ENCODE peak calls at places on chromosomes 2 and 18, in six cellular contexts. One of them, this sample, is unnamed.

GRCh38 chr2:70328921-70329561 is 27.2 kb upstream of the FAM136A start:
- DNase-seq in LoVo: peak
- DNase-seq in left ventricle myocardium inferior: no peak
- DNase-seq in foreskin fibroblast: no peak
- DNase-seq in stimulated activated CD4-positive, alpha-beta T cell treated with anti-CD3 and anti-CD28 coated beads, Interleukin-1b, Interleukin-23, amount 100 ng/mL, for 1 hour: no peak
- DNase-seq in Panc1: peak
- DNase-seq in this sample: no peak

GRCh38 chr2:217479626-217480025 is 523.2 kb downstream of the TNS1 start:
- DNase-seq in LoVo: no peak
- DNase-seq in left ventricle myocardium inferior: no peak
- DNase-seq in foreskin fibroblast: no peak
- DNase-seq in stimulated activated CD4-positive, alpha-beta T cell treated with anti-CD3 and anti-CD28 coated beads, Interleukin-1b, Interleukin-23, amount 100 ng/mL, for 1 hour: no peak
- DNase-seq in Panc1: no peak
- DNase-seq in this sample: no peak

GRCh38 chr2:29698216-29698615 is 223.2 kb downstream of the ALK start:
- DNase-seq in LoVo: no peak
- DNase-seq in left ventricle myocardium inferior: no peak
- DNase-seq in foreskin fibroblast: no peak
- DNase-seq in stimulated activated CD4-positive, alpha-beta T cell treated with anti-CD3 and anti-CD28 coated beads, Interleukin-1b, Interleukin-23, amount 100 ng/mL, for 1 hour: no peak
- DNase-seq in Panc1: no peak
- DNase-seq in this sample: no peak

GRCh38 chr2:240465765-240466578 is 30.5 kb downstream of the GPC1 start:
- DNase-seq in LoVo: no peak
- DNase-seq in left ventricle myocardium inferior: peak
- DNase-seq in foreskin fibroblast: no peak
- DNase-seq in stimulated activated CD4-positive, alpha-beta T cell treated with anti-CD3 and anti-CD28 coated beads, Interleukin-1b, Interleukin-23, amount 100 ng/mL, for 1 hour: no peak
- DNase-seq in Panc1: no peak
- DNase-seq in this sample: peak

GRCh38 chr2:160445673-160446072 is 47.9 kb downstream of the RBMS1 start:
- DNase-seq in LoVo: no peak
- DNase-seq in left ventricle myocardium inferior: no peak
- DNase-seq in foreskin fibroblast: no peak
- DNase-seq in stimulated activated CD4-positive, alpha-beta T cell treated with anti-CD3 and anti-CD28 coated beads, Interleukin-1b, Interleukin-23, amount 100 ng/mL, for 1 hour: no peak
- DNase-seq in Panc1: no peak
- DNase-seq in this sample: no peak

GRCh38 chr18:46466236-46467160 is 190.5 kb downstream of the LOXHD1 start:
- DNase-seq in LoVo: no peak
- DNase-seq in left ventricle myocardium inferior: no peak
- DNase-seq in foreskin fibroblast: no peak
- DNase-seq in stimulated activated CD4-positive, alpha-beta T cell treated with anti-CD3 and anti-CD28 coated beads, Interleukin-1b, Interleukin-23, amount 100 ng/mL, for 1 hour: no peak
- DNase-seq in Panc1: no peak
- DNase-seq in this sample: no peak

GRCh38 chr2:232459419-232460035 is 3.6 kb downstream of the ALPI start:
- DNase-seq in LoVo: no peak
- DNase-seq in left ventricle myocardium inferior: no peak
- DNase-seq in foreskin fibroblast: no peak
- DNase-seq in stimulated activated CD4-positive, alpha-beta T cell treated with anti-CD3 and anti-CD28 coated beads, Interleukin-1b, Interleukin-23, amount 100 ng/mL, for 1 hour: no peak
- DNase-seq in Panc1: no peak
- DNase-seq in this sample: no peak

GRCh38 chr18:28115149-28115550 is 61.8 kb downstream of the CDH2 start:
- DNase-seq in LoVo: peak
- DNase-seq in left ventricle myocardium inferior: no peak
- DNase-seq in foreskin fibroblast: peak
- DNase-seq in stimulated activated CD4-positive, alpha-beta T cell treated with anti-CD3 and anti-CD28 coated beads, Interleukin-1b, Interleukin-23, amount 100 ng/mL, for 1 hour: no peak
- DNase-seq in Panc1: no peak
- DNase-seq in this sample: no peak

GRCh38 chr2:239362497-239362896 is 38.3 kb downstream of the HDAC4 start:
- DNase-seq in LoVo: no peak
- DNase-seq in left ventricle myocardium inferior: no peak
- DNase-seq in foreskin fibroblast: no peak
- DNase-seq in stimulated activated CD4-positive, alpha-beta T cell treated with anti-CD3 and anti-CD28 coated beads, Interleukin-1b, Interleukin-23, amount 100 ng/mL, for 1 hour: no peak
- DNase-seq in Panc1: no peak
- DNase-seq in this sample: no peak

GRCh38 chr18:48944634-48945033 is 6.1 kb downstream of the SMAD7 start:
- DNase-seq in LoVo: peak
- DNase-seq in left ventricle myocardium inferior: no peak
- DNase-seq in foreskin fibroblast: no peak
- DNase-seq in stimulated activated CD4-positive, alpha-beta T cell treated with anti-CD3 and anti-CD28 coated beads, Interleukin-1b, Interleukin-23, amount 100 ng/mL, for 1 hour: no peak
- DNase-seq in Panc1: no peak
- DNase-seq in this sample: peak

GRCh38 chr18:68944330-68944729 is 146.4 kb downstream of the CCDC102B start:
- DNase-seq in LoVo: no peak
- DNase-seq in left ventricle myocardium inferior: no peak
- DNase-seq in foreskin fibroblast: no peak
- DNase-seq in stimulated activated CD4-positive, alpha-beta T cell treated with anti-CD3 and anti-CD28 coated beads, Interleukin-1b, Interleukin-23, amount 100 ng/mL, for 1 hour: no peak
- DNase-seq in Panc1: no peak
- DNase-seq in this sample: no peak

GRCh38 chr2:126862730-126863129 is 36.0 kb upstream of the TEX51 start:
- DNase-seq in LoVo: no peak
- DNase-seq in left ventricle myocardium inferior: no peak
- DNase-seq in foreskin fibroblast: no peak
- DNase-seq in stimulated activated CD4-positive, alpha-beta T cell treated with anti-CD3 and anti-CD28 coated beads, Interleukin-1b, Interleukin-23, amount 100 ng/mL, for 1 hour: no peak
- DNase-seq in Panc1: no peak
- DNase-seq in this sample: no peak

GRCh38 chr2:173545364-173545734 is 190.7 kb downstream of the CDCA7 start:
- DNase-seq in LoVo: peak
- DNase-seq in left ventricle myocardium inferior: no peak
- DNase-seq in foreskin fibroblast: peak
- DNase-seq in stimulated activated CD4-positive, alpha-beta T cell treated with anti-CD3 and anti-CD28 coated beads, Interleukin-1b, Interleukin-23, amount 100 ng/mL, for 1 hour: no peak
- DNase-seq in Panc1: no peak
- DNase-seq in this sample: no peak